ENCODE peak calls at places on chromosomes 16 and 17, in nine cellular contexts. One of them, this sample, is unnamed.

GRCh38 chr17:77445030-77445907 is 304.5 kb downstream of the SEC14L1 start:
- DNase-seq in adrenal gland: no peak
- DNase-seq in cardiac muscle cell: peak; percentile 84
- DNase-seq in GM06990: peak; percentile 82
- DNase-seq in foreskin fibroblast: peak; percentile 50
- DNase-seq in AG04450: no peak
- DNase-seq in dorsolateral prefrontal cortex: no peak
- DNase-seq in keratinocyte: no peak
- DNase-seq in kidney: no peak
- DNase-seq in this sample: peak; percentile 96

GRCh38 chr16:77816293-77816692 is 27.9 kb downstream of the VAT1L start:
- DNase-seq in cardiac muscle cell: peak; percentile 10
- DNase-seq in adrenal gland: no peak
- DNase-seq in keratinocyte: no peak
- DNase-seq in foreskin fibroblast: peak; percentile 10
- DNase-seq in AG04450: peak; percentile 42
- DNase-seq in dorsolateral prefrontal cortex: no peak
- DNase-seq in kidney: no peak
- DNase-seq in GM06990: no peak
- DNase-seq in this sample: peak; percentile 27

GRCh38 chr17:66778531-66778930 is 56.4 kb upstream of the CACNG5 start:
- DNase-seq in kidney: no peak
- DNase-seq in foreskin fibroblast: no peak
- DNase-seq in cardiac muscle cell: no peak
- DNase-seq in GM06990: no peak
- DNase-seq in AG04450: no peak
- DNase-seq in adrenal gland: no peak
- DNase-seq in dorsolateral prefrontal cortex: no peak
- DNase-seq in keratinocyte: no peak
- DNase-seq in this sample: no peak

GRCh38 chr17:10013360-10014112 is 108.5 kb upstream of the RCVRN start:
- DNase-seq in keratinocyte: no peak
- DNase-seq in GM06990: peak; percentile 57
- DNase-seq in kidney: no peak
- DNase-seq in cardiac muscle cell: peak; percentile 40
- DNase-seq in foreskin fibroblast: no peak
- DNase-seq in adrenal gland: no peak
- DNase-seq in dorsolateral prefrontal cortex: no peak
- DNase-seq in AG04450: no peak
- DNase-seq in this sample: peak; percentile 78

GRCh38 chr17:77455878-77456234 is 315.1 kb downstream of the SEC14L1 start:
- DNase-seq in dorsolateral prefrontal cortex: no peak
- DNase-seq in GM06990: no peak
- DNase-seq in kidney: no peak
- DNase-seq in cardiac muscle cell: no peak
- DNase-seq in keratinocyte: no peak
- DNase-seq in adrenal gland: no peak
- DNase-seq in AG04450: no peak
- DNase-seq in foreskin fibroblast: no peak
- DNase-seq in this sample: no peak

GRCh38 chr17:14196337-14196997 is 40.2 kb downstream of the CDRT15 start:
- DNase-seq in GM06990: no peak
- DNase-seq in cardiac muscle cell: no peak
- DNase-seq in AG04450: no peak
- DNase-seq in adrenal gland: no peak
- DNase-seq in kidney: no peak
- DNase-seq in dorsolateral prefrontal cortex: no peak
- DNase-seq in keratinocyte: no peak
- DNase-seq in foreskin fibroblast: no peak
- DNase-seq in this sample: no peak

GRCh38 chr17:65055708-65056638 is 567 bp downstream of the GNA13 start:
- DNase-seq in AG04450: no peak
- DNase-seq in kidney: peak; percentile 90
- DNase-seq in foreskin fibroblast: peak; percentile 35
- DNase-seq in keratinocyte: no peak
- DNase-seq in cardiac muscle cell: no peak
- DNase-seq in adrenal gland: peak; percentile 77
- DNase-seq in GM06990: peak; percentile 66
- DNase-seq in dorsolateral prefrontal cortex: peak; percentile 77
- DNase-seq in this sample: peak; percentile 41

GRCh38 chr17:48470388-48471034 is 40.5 kb upstream of the SKAP1 start:
- DNase-seq in foreskin fibroblast: peak; percentile 20
- DNase-seq in adrenal gland: no peak
- DNase-seq in GM06990: no peak
- DNase-seq in keratinocyte: no peak
- DNase-seq in cardiac muscle cell: peak; percentile 41
- DNase-seq in AG04450: no peak
- DNase-seq in kidney: no peak
- DNase-seq in dorsolateral prefrontal cortex: no peak
- DNase-seq in this sample: peak; percentile 81

GRCh38 chr16:81280393-81280792 is 34.4 kb upstream of the GAN start:
- DNase-seq in foreskin fibroblast: no peak
- DNase-seq in AG04450: no peak
- DNase-seq in adrenal gland: no peak
- DNase-seq in kidney: no peak
- DNase-seq in keratinocyte: no peak
- DNase-seq in GM06990: no peak
- DNase-seq in cardiac muscle cell: peak; percentile 24
- DNase-seq in dorsolateral prefrontal cortex: no peak
- DNase-seq in this sample: no peak

GRCh38 chr16:15552507-15552906 is 90.4 kb downstream of the MARF1 start:
- DNase-seq in kidney: no peak
- DNase-seq in keratinocyte: no peak
- DNase-seq in dorsolateral prefrontal cortex: no peak
- DNase-seq in GM06990: peak; percentile 6
- DNase-seq in cardiac muscle cell: no peak
- DNase-seq in foreskin fibroblast: no peak
- DNase-seq in AG04450: no peak
- DNase-seq in adrenal gland: no peak
- DNase-seq in this sample: no peak

GRCh38 chr17:58331815-58332719 is 3.5 kb upstream of the TSPOAP1 start:
- DNase-seq in keratinocyte: no peak
- DNase-seq in foreskin fibroblast: no peak
- DNase-seq in GM06990: peak; percentile 98
- DNase-seq in dorsolateral prefrontal cortex: no peak
- DNase-seq in AG04450: no peak
- DNase-seq in cardiac muscle cell: no peak
- DNase-seq in kidney: peak; percentile 93
- DNase-seq in adrenal gland: peak; percentile 56
- DNase-seq in this sample: no peak

GRCh38 chr17:55237268-55237667 is 27.5 kb upstream of the HLF start:
- DNase-seq in foreskin fibroblast: no peak
- DNase-seq in GM06990: no peak
- DNase-seq in dorsolateral prefrontal cortex: no peak
- DNase-seq in kidney: no peak
- DNase-seq in keratinocyte: no peak
- DNase-seq in cardiac muscle cell: peak; percentile 18
- DNase-seq in adrenal gland: no peak
- DNase-seq in AG04450: no peak
- DNase-seq in this sample: peak; percentile 10

GRCh38 chr17:27407916-27408846 is 48.1 kb upstream of the KSR1 start:
- DNase-seq in cardiac muscle cell: peak; percentile 83
- DNase-seq in dorsolateral prefrontal cortex: no peak
- DNase-seq in keratinocyte: peak; percentile 57
- DNase-seq in AG04450: no peak
- DNase-seq in kidney: no peak
- DNase-seq in adrenal gland: peak; percentile 34
- DNase-seq in foreskin fibroblast: peak; percentile 46
- DNase-seq in GM06990: no peak
- DNase-seq in this sample: peak; percentile 76

GRCh38 chr17:17275991-17276390 is 5.1 kb downstream of the COPS3 start:
- DNase-seq in dorsolateral prefrontal cortex: no peak
- DNase-seq in AG04450: no peak
- DNase-seq in adrenal gland: no peak
- DNase-seq in cardiac muscle cell: no peak
- DNase-seq in GM06990: no peak
- DNase-seq in keratinocyte: no peak
- DNase-seq in kidney: no peak
- DNase-seq in foreskin fibroblast: no peak
- DNase-seq in this sample: no peak

GRCh38 chr17:17264430-17264829 is 16.6 kb downstream of the COPS3 start:
- DNase-seq in adrenal gland: no peak
- DNase-seq in foreskin fibroblast: no peak
- DNase-seq in dorsolateral prefrontal cortex: no peak
- DNase-seq in kidney: no peak
- DNase-seq in cardiac muscle cell: no peak
- DNase-seq in keratinocyte: no peak
- DNase-seq in AG04450: no peak
- DNase-seq in GM06990: no peak
- DNase-seq in this sample: no peak

DNA sequence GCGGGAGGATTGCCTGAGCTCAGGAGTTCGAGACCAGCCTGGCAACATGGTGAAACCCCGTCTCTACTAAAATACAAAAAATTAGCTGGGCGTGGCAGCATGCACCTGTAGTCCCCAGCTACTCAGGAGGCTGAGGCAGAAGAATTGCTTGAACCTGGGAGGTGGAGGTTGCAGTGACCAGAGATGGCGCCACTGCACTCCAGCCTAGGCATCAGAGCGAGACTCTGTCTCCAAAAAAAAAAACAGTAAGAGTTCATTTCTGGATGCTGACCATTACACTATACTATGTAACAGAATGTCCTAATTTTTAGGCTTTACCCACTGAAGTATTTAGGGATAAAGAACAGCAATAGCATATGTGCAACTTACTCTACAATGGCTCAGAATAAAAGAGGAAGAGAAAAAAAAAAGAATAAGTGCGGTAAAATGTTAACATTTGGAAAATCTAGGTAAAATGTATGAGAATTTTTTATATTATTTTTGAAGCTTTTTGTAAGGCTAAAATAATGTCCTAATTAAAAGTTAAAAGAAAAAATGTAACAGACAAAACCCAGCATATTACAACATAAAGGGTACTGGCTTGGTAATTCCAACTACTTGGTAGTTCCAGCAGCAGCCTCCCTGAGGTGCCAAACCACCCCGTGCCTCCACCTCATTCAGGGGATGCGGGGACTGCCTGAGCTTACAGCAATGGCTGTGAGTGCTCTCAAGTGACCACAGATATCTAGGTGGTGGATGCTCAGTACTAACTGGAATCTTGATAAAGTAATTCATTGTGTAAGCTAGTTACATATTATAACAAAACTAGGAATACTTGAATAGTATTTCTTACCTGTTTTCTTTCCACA is 10.9 kb downstream of the COPS3 start:
- DNase-seq in AG04450: no peak
- DNase-seq in foreskin fibroblast: no peak
- DNase-seq in cardiac muscle cell: no peak
- DNase-seq in keratinocyte: no peak
- DNase-seq in adrenal gland: no peak
- DNase-seq in dorsolateral prefrontal cortex: no peak
- DNase-seq in GM06990: no peak
- DNase-seq in kidney: no peak
- DNase-seq in this sample: no peak
- TF ChIP-seq CTCF in AG04450: peak; percentile 29
- TF ChIP-seq CTCF in foreskin fibroblast: peak; percentile 21
- TF ChIP-seq CTCF in cardiac muscle cell: peak; percentile 37
- TF ChIP-seq CTCF in keratinocyte: peak; percentile 22
- TF ChIP-seq CTCF in adrenal gland: no peak
- TF ChIP-seq CTCF in dorsolateral prefrontal cortex: no peak
- TF ChIP-seq CTCF in GM06990: peak; percentile 48
- TF ChIP-seq CTCF in kidney: no peak
- TF ChIP-seq CTCF in this sample: peak; percentile 14

GRCh38 chr17:68197997-68198930 is 49.6 kb upstream of the AMZ2 start:
- DNase-seq in keratinocyte: no peak
- DNase-seq in dorsolateral prefrontal cortex: no peak
- DNase-seq in GM06990: no peak
- DNase-seq in cardiac muscle cell: no peak
- DNase-seq in kidney: no peak
- DNase-seq in AG04450: no peak
- DNase-seq in adrenal gland: no peak
- DNase-seq in foreskin fibroblast: no peak
- DNase-seq in this sample: no peak
- H3K4me3 ChIP-seq in keratinocyte: no peak overlapping the region
- H3K4me3 ChIP-seq in dorsolateral prefrontal cortex: no peak overlapping the region
- H3K4me3 ChIP-seq in GM06990: no peak overlapping the region
- H3K4me3 ChIP-seq in cardiac muscle cell: peak overlapping the region; percentile 24
- H3K4me3 ChIP-seq in kidney: no peak overlapping the region
- H3K4me3 ChIP-seq in AG04450: no peak overlapping the region
- H3K4me3 ChIP-seq in adrenal gland: no peak overlapping the region
- H3K4me3 ChIP-seq in foreskin fibroblast: no peak overlapping the region
- H3K4me3 ChIP-seq in this sample: no peak overlapping the region

GRCh38 chr17:6713130-6713917 is at the start of gene SLC13A5:
- DNase-seq in cardiac muscle cell: peak; percentile 41
- DNase-seq in keratinocyte: no peak
- DNase-seq in adrenal gland: no peak
- DNase-seq in GM06990: no peak
- DNase-seq in foreskin fibroblast: no peak
- DNase-seq in dorsolateral prefrontal cortex: no peak
- DNase-seq in AG04450: no peak
- DNase-seq in kidney: no peak
- DNase-seq in this sample: no peak
- TF ChIP-seq CTCF in cardiac muscle cell: peak; percentile 40
- TF ChIP-seq CTCF in keratinocyte: peak; percentile 17
- TF ChIP-seq CTCF in adrenal gland: no peak
- TF ChIP-seq CTCF in GM06990: peak; percentile 16
- TF ChIP-seq CTCF in foreskin fibroblast: peak; percentile 6
- TF ChIP-seq CTCF in dorsolateral prefrontal cortex: peak; percentile 32
- TF ChIP-seq CTCF in AG04450: peak; percentile 41
- TF ChIP-seq CTCF in kidney: no peak
- TF ChIP-seq CTCF in this sample: peak; percentile 11

GRCh38 chr17:31645351-31645750 is 213.7 kb downstream of the COPRS start:
- DNase-seq in foreskin fibroblast: no peak
- DNase-seq in keratinocyte: no peak
- DNase-seq in cardiac muscle cell: no peak
- DNase-seq in dorsolateral prefrontal cortex: no peak
- DNase-seq in adrenal gland: no peak
- DNase-seq in GM06990: no peak
- DNase-seq in AG04450: no peak
- DNase-seq in kidney: no peak
- DNase-seq in this sample: no peak

GRCh38 chr17:31649302-31649701 is 209.7 kb downstream of the COPRS start:
- DNase-seq in cardiac muscle cell: no peak
- DNase-seq in GM06990: no peak
- DNase-seq in AG04450: no peak
- DNase-seq in keratinocyte: no peak
- DNase-seq in kidney: no peak
- DNase-seq in foreskin fibroblast: no peak
- DNase-seq in dorsolateral prefrontal cortex: no peak
- DNase-seq in adrenal gland: no peak
- DNase-seq in this sample: no peak

GRCh38 chr17:31650756-31651520 is 208.1 kb downstream of the COPRS start:
- DNase-seq in keratinocyte: no peak
- DNase-seq in dorsolateral prefrontal cortex: no peak
- DNase-seq in cardiac muscle cell: no peak
- DNase-seq in AG04450: no peak
- DNase-seq in kidney: no peak
- DNase-seq in adrenal gland: no peak
- DNase-seq in GM06990: no peak
- DNase-seq in foreskin fibroblast: no peak
- DNase-seq in this sample: no peak

DNA sequence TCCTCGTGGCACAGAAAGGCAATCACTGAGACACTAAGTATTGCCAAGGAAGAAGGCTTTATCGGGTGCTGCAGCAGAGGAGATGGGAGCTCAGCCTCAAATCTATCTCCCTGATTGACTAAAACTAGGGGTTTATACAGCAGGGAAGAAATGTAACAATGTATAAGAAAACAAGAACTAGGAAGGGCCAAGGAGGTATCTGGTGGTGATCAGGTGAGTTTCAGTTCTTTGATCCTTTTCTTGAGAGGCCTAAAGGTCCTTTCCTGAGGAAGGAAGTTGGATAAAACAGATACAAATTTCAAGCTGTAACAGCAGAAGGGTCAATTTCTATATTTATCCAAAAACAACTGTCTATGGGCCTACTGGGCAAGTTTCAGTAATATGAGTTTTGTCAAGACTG is 212.4 kb downstream of the COPRS start:
- DNase-seq in dorsolateral prefrontal cortex: no peak
- DNase-seq in cardiac muscle cell: no peak
- DNase-seq in AG04450: no peak
- DNase-seq in GM06990: no peak
- DNase-seq in adrenal gland: no peak
- DNase-seq in kidney: no peak
- DNase-seq in keratinocyte: no peak
- DNase-seq in foreskin fibroblast: no peak
- DNase-seq in this sample: no peak
- H3K4me3 ChIP-seq in dorsolateral prefrontal cortex: no peak overlapping the region
- H3K4me3 ChIP-seq in cardiac muscle cell: no peak overlapping the region
- H3K4me3 ChIP-seq in AG04450: no peak overlapping the region
- H3K4me3 ChIP-seq in GM06990: no peak overlapping the region
- H3K4me3 ChIP-seq in adrenal gland: no peak overlapping the region
- H3K4me3 ChIP-seq in kidney: no peak overlapping the region
- H3K4me3 ChIP-seq in keratinocyte: no peak overlapping the region
- H3K4me3 ChIP-seq in foreskin fibroblast: no peak overlapping the region
- H3K4me3 ChIP-seq in this sample: no peak overlapping the region

This sample was measured in AG10803.